ENCODE peak calls at places on chromosomes 12 and 14, in four cellular contexts. P, M, Z and J are unnamed samples.

GRCh38 chr14:59632381-59632780 is 55.8 kb upstream of the CCDC175 start:
- DNase-seq in P (peak), M (no peak), Z (no peak), J (no peak)

GRCh38 chr14:59055439-59056045 is 132.9 kb upstream of the DAAM1 start:
- DNase-seq in P (peak), M (peak), Z (peak), J (peak)

GRCh38 chr14:23049011-23049410 is 7.0 kb downstream of the PSMB11 start:
- DNase-seq in P (no peak), M (no peak), Z (no peak), J (no peak)

GRCh38 chr14:102620413-102620812 is 28.0 kb downstream of the RCOR1 start:
- DNase-seq in P (no peak), M (no peak), Z (peak), J (no peak)

GRCh38 chr14:54207991-54208520 is 188.8 kb upstream of the CDKN3 start:
- DNase-seq in P (no peak), M (no peak), Z (no peak), J (no peak)

GRCh38 chr12:94140556-94140955 is 7.8 kb upstream of the PLXNC1 start:
- DNase-seq in P (peak), M (no peak), Z (no peak), J (no peak)

GRCh38 chr12:124705545-124706138 is 138.2 kb upstream of the NCOR2 start:
- DNase-seq in P (no peak), M (no peak), Z (no peak), J (no peak)

GRCh38 chr14:77707355-77707723 is 484 bp downstream of the ALKBH1 start:
- DNase-seq in P (peak), M (peak), Z (no peak), J (peak)

GRCh38 chr12:80580254-80580653 is 127.2 kb upstream of the MYF6 start:
- DNase-seq in P (peak), M (no peak), Z (peak), J (peak)

GRCh38 chr12:114998118-114998771 is 314.3 kb upstream of the TBX3 start:
- DNase-seq in P (no peak), M (no peak), Z (no peak), J (no peak)

GRCh38 chr12:41339784-41340183 is 151.7 kb downstream of the PDZRN4 start:
- DNase-seq in P (no peak), M (no peak), Z (no peak), J (no peak)

GRCh38 chr12:64673490-64674169 is 63.3 kb downstream of the RASSF3 start:
- DNase-seq in P (no peak), M (no peak), Z (no peak), J (no peak)

GRCh38 chr14:100213956-100214767 is 24.8 kb upstream of the YY1 start:
- DNase-seq in P (peak), M (peak), Z (no peak), J (no peak)

GRCh38 chr12:120820885-120821510 is 83.2 kb downstream of the SPPL3 start:
- DNase-seq in P (no peak), M (no peak), Z (no peak), J (no peak)

GRCh38 chr12:47237751-47238211 is 158.0 kb upstream of the AMIGO2 start:
- DNase-seq in P (peak), M (no peak), Z (no peak), J (no peak)
- H3K4me3 ChIP-seq in P (no peak), M (no peak), Z (no peak), J (no peak)

DNA sequence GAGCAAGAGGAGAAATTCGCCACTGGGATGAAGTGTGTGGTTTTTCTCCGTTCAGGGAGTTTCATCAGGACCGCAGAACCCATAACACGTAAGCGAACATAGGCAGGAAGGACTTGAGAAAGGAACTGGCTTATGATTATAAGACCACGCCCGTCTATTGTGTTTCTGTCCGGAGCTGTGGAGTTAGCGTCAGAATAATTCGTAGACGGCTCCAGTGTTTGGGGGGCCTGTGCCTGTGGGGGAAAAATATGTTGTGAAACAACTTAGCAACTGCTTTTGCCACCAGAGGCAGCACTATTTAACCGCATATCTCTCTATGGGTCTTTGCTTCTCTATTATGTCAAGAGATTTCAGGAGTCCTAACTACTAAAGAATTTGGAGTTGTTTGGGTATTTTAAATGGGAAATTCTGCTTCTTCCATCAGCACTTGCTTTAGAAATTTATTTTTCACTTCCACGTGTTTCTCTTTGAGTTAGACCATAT is 506 bp upstream of the CLEC14A start:
- DNase-seq in P (peak), M (no peak), Z (no peak), J (no peak)
- H3K4me3 ChIP-seq in P (no peak), M (no peak), Z (no peak), J (no peak)

GRCh38 chr12:129807101-129807500 is 96.7 kb downstream of the TMEM132D start:
- DNase-seq in P (no peak), M (no peak), Z (no peak), J (no peak)
- H3K4me3 ChIP-seq in P (no peak), M (no peak), Z (no peak), J (no peak)

DNA sequence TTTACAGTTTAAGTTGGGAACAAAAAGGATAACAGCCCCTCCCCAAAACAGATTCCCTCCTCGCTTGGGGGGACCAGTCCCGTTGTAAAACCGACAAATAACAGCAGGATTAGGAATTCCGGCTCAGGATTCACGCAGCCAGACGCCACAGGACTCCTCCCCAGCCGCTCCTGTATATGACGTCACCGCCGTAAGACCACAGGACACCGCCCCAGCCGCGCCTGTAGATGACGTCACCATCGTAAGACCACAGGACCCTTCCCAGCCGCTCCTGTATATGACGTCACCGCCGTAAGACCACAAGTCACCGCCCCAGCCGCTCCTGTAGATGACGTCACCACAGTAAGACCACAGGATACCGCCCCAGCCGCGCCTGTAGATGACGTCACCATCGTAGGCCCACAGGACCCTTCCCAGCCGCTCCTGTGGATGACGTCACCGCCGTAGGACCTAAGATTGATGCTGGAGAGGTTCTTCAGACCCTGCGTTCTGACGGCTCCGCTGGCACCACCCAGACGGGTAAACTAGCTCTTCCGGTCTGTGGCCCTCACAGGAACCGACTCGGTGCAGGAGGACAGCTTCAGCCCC is 44.0 kb upstream of the FBRSL1 start:
- DNase-seq in P (peak), M (no peak), Z (no peak), J (peak)
- H3K4me3 ChIP-seq in P (peak), M (no peak), Z (peak), J (peak)

GRCh38 chr14:71499018-71499417 is 433.2 kb upstream of the RGS6 start:
- DNase-seq in P (no peak), M (no peak), Z (no peak), J (no peak)
- H3K4me3 ChIP-seq in P (no peak), M (no peak), Z (no peak), J (no peak)

GRCh38 chr14:89455412-89455811 is 38.4 kb upstream of the FOXN3 start:
- DNase-seq in P (no peak), M (no peak), Z (no peak), J (no peak)
- H3K4me3 ChIP-seq in P (no peak), M (no peak), Z (no peak), J (no peak)

GRCh38 chr14:65229431-65230286 is 127.3 kb upstream of the MAX start:
- DNase-seq in P (peak), M (no peak), Z (no peak), J (no peak)

GRCh38 chr14:65228436-65228835 is 126.1 kb upstream of the MAX start:
- DNase-seq in P (no peak), M (no peak), Z (no peak), J (no peak)

GRCh38 chr14:65228956-65229355 is 126.6 kb upstream of the MAX start:
- DNase-seq in P (no peak), M (no peak), Z (no peak), J (no peak)

GRCh38 chr14:65231286-65231980 is 129.1 kb upstream of the MAX start:
- DNase-seq in P (no peak), M (no peak), Z (no peak), J (no peak)

DNA sequence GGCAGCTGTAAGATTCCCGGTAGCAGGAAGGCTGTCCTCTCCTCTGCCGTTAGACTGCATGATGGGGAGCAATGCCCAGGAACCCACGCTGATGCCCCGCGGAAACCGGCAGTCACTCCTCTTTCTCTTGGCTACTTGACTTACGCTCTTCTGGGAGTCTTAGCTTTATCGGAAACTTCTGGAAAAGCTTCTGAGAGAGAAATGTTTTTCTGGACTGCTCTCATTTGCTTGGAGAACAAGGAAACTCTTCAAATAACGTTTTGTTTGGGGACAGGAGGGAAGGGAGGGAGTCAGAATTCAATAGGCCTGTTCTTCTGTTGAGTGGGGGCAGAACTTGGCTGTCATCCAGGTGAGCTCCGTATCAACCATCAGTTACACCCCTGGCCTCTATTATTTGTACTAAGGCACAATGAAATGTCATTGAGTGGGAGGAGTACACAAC is 128.0 kb upstream of the MAX start:
- DNase-seq in P (peak), M (no peak), Z (no peak), J (no peak)
- H3K4me3 ChIP-seq in P (no peak), M (no peak), Z (no peak), J (peak)

GRCh38 chr12:20154060-20154459 is 214.3 kb upstream of the PDE3A start:
- DNase-seq in P (peak), M (no peak), Z (no peak), J (no peak)
- H3K4me3 ChIP-seq in P (no peak), M (no peak), Z (no peak), J (no peak)